ENCODE peak calls at places on chromosomes 4 and X, in eight cellular contexts. One of them, this sample, is unnamed.

GRCh38 chr4:118865091-118865708 is 23.5 kb upstream of the SYNPO2 start:
- DNase-seq in bronchial epithelial cell: peak
- DNase-seq in epithelial cell of esophagus: peak
- DNase-seq in right lobe of liver: peak
- DNase-seq in fibroblast of the aortic adventitia: peak
- DNase-seq in HCT116: peak
- DNase-seq in breast epithelium: no peak
- DNase-seq in ovary: no peak
- DNase-seq in this sample: peak

GRCh38 chr4:34486964-34487363 is 1757.3 kb downstream of the ARAP2 start:
- DNase-seq in HCT116: no peak
- DNase-seq in breast epithelium: no peak
- DNase-seq in epithelial cell of esophagus: no peak
- DNase-seq in right lobe of liver: no peak
- DNase-seq in ovary: no peak
- DNase-seq in fibroblast of the aortic adventitia: no peak
- DNase-seq in bronchial epithelial cell: no peak
- DNase-seq in this sample: no peak

GRCh38 chr4:154294951-154295350 is 196.6 kb downstream of the DCHS2 start:
- DNase-seq in epithelial cell of esophagus: no peak
- DNase-seq in breast epithelium: no peak
- DNase-seq in bronchial epithelial cell: no peak
- DNase-seq in HCT116: no peak
- DNase-seq in ovary: no peak
- DNase-seq in right lobe of liver: no peak
- DNase-seq in fibroblast of the aortic adventitia: no peak
- DNase-seq in this sample: no peak

GRCh38 chr4:122710434-122711308 is 21.8 kb upstream of the BBS12 start:
- DNase-seq in ovary: no peak
- DNase-seq in bronchial epithelial cell: peak
- DNase-seq in breast epithelium: no peak
- DNase-seq in epithelial cell of esophagus: peak
- DNase-seq in fibroblast of the aortic adventitia: peak
- DNase-seq in right lobe of liver: no peak
- DNase-seq in HCT116: no peak
- DNase-seq in this sample: no peak

GRCh38 chr4:25466966-25467697 is 90.1 kb downstream of the ANAPC4 start:
- DNase-seq in epithelial cell of esophagus: no peak
- DNase-seq in bronchial epithelial cell: no peak
- DNase-seq in fibroblast of the aortic adventitia: peak
- DNase-seq in HCT116: no peak
- DNase-seq in breast epithelium: no peak
- DNase-seq in right lobe of liver: no peak
- DNase-seq in ovary: no peak
- DNase-seq in this sample: no peak

GRCh38 chrX:9635368-9635767 is 130.3 kb downstream of the GPR143 start:
- DNase-seq in ovary: no peak
- DNase-seq in right lobe of liver: no peak
- DNase-seq in breast epithelium: no peak
- DNase-seq in epithelial cell of esophagus: peak
- DNase-seq in HCT116: no peak
- DNase-seq in fibroblast of the aortic adventitia: no peak
- DNase-seq in bronchial epithelial cell: no peak
- DNase-seq in this sample: no peak

GRCh38 chrX:1455948-1456280 is 3.2 kb upstream of the ASMTL start:
- DNase-seq in breast epithelium: no peak
- DNase-seq in ovary: no peak
- DNase-seq in right lobe of liver: no peak
- DNase-seq in fibroblast of the aortic adventitia: no peak
- DNase-seq in bronchial epithelial cell: no peak
- DNase-seq in HCT116: no peak
- DNase-seq in epithelial cell of esophagus: no peak
- DNase-seq in this sample: no peak

GRCh38 chr4:110865611-110866254 is 242.9 kb upstream of the PITX2 start:
- DNase-seq in bronchial epithelial cell: no peak
- DNase-seq in HCT116: no peak
- DNase-seq in breast epithelium: no peak
- DNase-seq in epithelial cell of esophagus: no peak
- DNase-seq in right lobe of liver: no peak
- DNase-seq in ovary: no peak
- DNase-seq in fibroblast of the aortic adventitia: peak
- DNase-seq in this sample: no peak

GRCh38 chr4:35175894-35176293 is 1068.4 kb downstream of the ARAP2 start:
- DNase-seq in epithelial cell of esophagus: no peak
- DNase-seq in bronchial epithelial cell: no peak
- DNase-seq in ovary: no peak
- DNase-seq in fibroblast of the aortic adventitia: no peak
- DNase-seq in HCT116: no peak
- DNase-seq in breast epithelium: no peak
- DNase-seq in right lobe of liver: no peak
- DNase-seq in this sample: no peak

GRCh38 chr4:19583827-19584569 is 667.7 kb upstream of the SLIT2 start:
- DNase-seq in right lobe of liver: no peak
- DNase-seq in breast epithelium: no peak
- DNase-seq in fibroblast of the aortic adventitia: peak
- DNase-seq in epithelial cell of esophagus: peak
- DNase-seq in bronchial epithelial cell: peak
- DNase-seq in HCT116: no peak
- DNase-seq in ovary: no peak
- DNase-seq in this sample: no peak

GRCh38 chrX:35841872-35842271 is 43.7 kb downstream of the MAGEB16 start:
- DNase-seq in ovary: no peak
- DNase-seq in right lobe of liver: no peak
- DNase-seq in epithelial cell of esophagus: peak
- DNase-seq in breast epithelium: no peak
- DNase-seq in fibroblast of the aortic adventitia: no peak
- DNase-seq in bronchial epithelial cell: peak
- DNase-seq in HCT116: no peak
- DNase-seq in this sample: no peak

DNA sequence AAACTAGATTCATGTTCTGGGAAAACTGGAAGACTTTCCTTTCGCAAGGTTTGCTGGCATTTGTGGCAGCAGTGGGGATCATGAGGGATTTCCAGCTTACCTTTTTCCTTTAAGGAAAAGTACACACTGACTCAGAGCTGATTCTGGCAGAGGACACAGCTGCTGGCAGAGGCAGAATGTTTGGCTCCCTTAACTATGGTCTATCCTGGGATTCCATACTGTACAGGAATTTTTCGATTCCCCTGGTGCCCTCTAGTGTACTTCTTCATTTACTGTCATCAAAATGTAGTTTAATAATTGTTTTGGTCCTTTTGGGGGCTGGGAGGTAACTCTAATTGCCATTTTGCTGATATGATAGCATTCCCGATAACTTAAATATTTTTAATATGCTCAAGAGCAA is 152.7 kb downstream of the GABRG1 start:
- DNase-seq in bronchial epithelial cell: peak
- DNase-seq in breast epithelium: no peak
- DNase-seq in epithelial cell of esophagus: no peak
- DNase-seq in right lobe of liver: no peak
- DNase-seq in fibroblast of the aortic adventitia: no peak
- DNase-seq in HCT116: no peak
- DNase-seq in ovary: no peak
- DNase-seq in this sample: peak
- TF ChIP-seq CTCF in bronchial epithelial cell: no peak
- TF ChIP-seq CTCF in breast epithelium: no peak
- TF ChIP-seq CTCF in epithelial cell of esophagus: no peak
- TF ChIP-seq CTCF in right lobe of liver: peak
- TF ChIP-seq CTCF in fibroblast of the aortic adventitia: no peak
- TF ChIP-seq CTCF in HCT116: no peak
- TF ChIP-seq CTCF in ovary: no peak
- TF ChIP-seq CTCF in this sample: peak

DNA sequence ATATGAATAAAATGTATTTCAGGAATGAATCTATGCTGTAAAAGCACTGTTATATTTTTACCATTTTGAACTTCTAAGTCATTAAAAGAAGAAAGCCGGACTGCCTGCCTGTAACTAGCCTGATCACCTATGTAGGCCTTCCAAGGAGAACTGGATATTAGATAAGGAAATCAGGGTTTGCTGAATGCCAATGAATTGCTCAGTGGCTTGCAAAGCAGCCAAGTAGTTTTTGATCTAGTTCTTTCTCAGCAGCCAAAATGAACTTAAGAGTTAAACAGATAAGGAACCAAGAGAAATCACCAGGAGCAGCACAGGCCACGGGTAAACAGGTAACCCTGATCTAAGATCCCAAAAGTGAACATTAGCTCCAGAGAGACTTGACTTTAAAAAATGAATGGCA is 3.3 kb downstream of the ANXA5 start:
- DNase-seq in HCT116: no peak
- DNase-seq in right lobe of liver: no peak
- DNase-seq in bronchial epithelial cell: no peak
- DNase-seq in epithelial cell of esophagus: no peak
- DNase-seq in fibroblast of the aortic adventitia: peak
- DNase-seq in breast epithelium: no peak
- DNase-seq in ovary: no peak
- DNase-seq in this sample: no peak
- H3K4me3 ChIP-seq in HCT116: no peak
- H3K4me3 ChIP-seq in right lobe of liver: no peak
- H3K4me3 ChIP-seq in bronchial epithelial cell: no peak
- H3K4me3 ChIP-seq in epithelial cell of esophagus: no peak
- H3K4me3 ChIP-seq in fibroblast of the aortic adventitia: peak
- H3K4me3 ChIP-seq in breast epithelium: no peak
- H3K4me3 ChIP-seq in ovary: no peak
- H3K4me3 ChIP-seq in this sample: no peak

DNA sequence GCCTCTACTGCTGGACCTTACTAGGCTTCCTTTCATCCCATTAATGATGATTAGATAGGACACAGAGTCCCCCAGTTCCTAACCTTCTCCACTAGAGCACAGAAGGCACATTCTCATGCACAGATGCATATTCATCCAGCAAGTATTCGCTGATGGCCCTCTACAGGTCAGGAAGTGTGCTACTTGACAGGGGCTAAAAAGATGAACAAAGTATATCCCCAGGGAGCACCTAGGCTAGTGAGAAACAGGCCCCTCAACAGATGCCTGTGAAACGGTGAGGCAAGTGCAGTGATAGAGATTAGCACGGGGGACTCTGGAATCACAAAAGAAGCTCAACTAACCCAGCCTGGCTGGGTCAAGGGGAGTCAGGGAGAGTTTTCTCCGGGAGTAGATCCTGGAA is 95.8 kb downstream of the MGST2 start:
- DNase-seq in epithelial cell of esophagus: peak
- DNase-seq in right lobe of liver: no peak
- DNase-seq in ovary: no peak
- DNase-seq in bronchial epithelial cell: peak
- DNase-seq in breast epithelium: no peak
- DNase-seq in HCT116: peak
- DNase-seq in fibroblast of the aortic adventitia: no peak
- DNase-seq in this sample: no peak
- TF ChIP-seq CTCF in epithelial cell of esophagus: peak
- TF ChIP-seq CTCF in right lobe of liver: peak
- TF ChIP-seq CTCF in ovary: no peak
- TF ChIP-seq CTCF in bronchial epithelial cell: peak
- TF ChIP-seq CTCF in breast epithelium: no peak
- TF ChIP-seq CTCF in HCT116: peak
- TF ChIP-seq CTCF in fibroblast of the aortic adventitia: peak
- TF ChIP-seq CTCF in this sample: no peak

GRCh38 chr4:8579526-8580320 is 469 bp upstream of the GPR78 start:
- DNase-seq in HCT116: no peak
- DNase-seq in breast epithelium: no peak
- DNase-seq in ovary: no peak
- DNase-seq in fibroblast of the aortic adventitia: no peak
- DNase-seq in bronchial epithelial cell: no peak
- DNase-seq in right lobe of liver: no peak
- DNase-seq in epithelial cell of esophagus: no peak
- DNase-seq in this sample: no peak
- H3K4me3 ChIP-seq in HCT116: no peak
- H3K4me3 ChIP-seq in breast epithelium: peak
- H3K4me3 ChIP-seq in ovary: no peak
- H3K4me3 ChIP-seq in fibroblast of the aortic adventitia: no peak
- H3K4me3 ChIP-seq in bronchial epithelial cell: no peak
- H3K4me3 ChIP-seq in right lobe of liver: no peak
- H3K4me3 ChIP-seq in epithelial cell of esophagus: no peak
- H3K4me3 ChIP-seq in this sample: no peak

GRCh38 chrX:32116047-32116446 is 1044.2 kb upstream of the FTHL17 start:
- DNase-seq in right lobe of liver: no peak
- DNase-seq in ovary: no peak
- DNase-seq in bronchial epithelial cell: no peak
- DNase-seq in breast epithelium: no peak
- DNase-seq in HCT116: no peak
- DNase-seq in fibroblast of the aortic adventitia: no peak
- DNase-seq in epithelial cell of esophagus: no peak
- DNase-seq in this sample: no peak
- TF ChIP-seq CTCF in right lobe of liver: peak
- TF ChIP-seq CTCF in ovary: no peak
- TF ChIP-seq CTCF in bronchial epithelial cell: no peak
- TF ChIP-seq CTCF in breast epithelium: no peak
- TF ChIP-seq CTCF in HCT116: no peak
- TF ChIP-seq CTCF in fibroblast of the aortic adventitia: no peak
- TF ChIP-seq CTCF in epithelial cell of esophagus: no peak
- TF ChIP-seq CTCF in this sample: no peak

GRCh38 chr4:112517911-112518310 is 1.9 kb upstream of the NEUROG2 start:
- DNase-seq in breast epithelium: no peak
- DNase-seq in right lobe of liver: no peak
- DNase-seq in ovary: no peak
- DNase-seq in HCT116: no peak
- DNase-seq in fibroblast of the aortic adventitia: no peak
- DNase-seq in bronchial epithelial cell: no peak
- DNase-seq in epithelial cell of esophagus: no peak
- DNase-seq in this sample: no peak

GRCh38 chr4:112515278-112516075 is 503 bp downstream of the NEUROG2 start:
- DNase-seq in ovary: no peak
- DNase-seq in right lobe of liver: no peak
- DNase-seq in fibroblast of the aortic adventitia: peak
- DNase-seq in bronchial epithelial cell: no peak
- DNase-seq in epithelial cell of esophagus: peak
- DNase-seq in HCT116: no peak
- DNase-seq in breast epithelium: no peak
- DNase-seq in this sample: peak

GRCh38 chr4:112516076-112516385 is at the start of gene NEUROG2:
- DNase-seq in bronchial epithelial cell: no peak
- DNase-seq in HCT116: no peak
- DNase-seq in fibroblast of the aortic adventitia: no peak
- DNase-seq in right lobe of liver: no peak
- DNase-seq in ovary: no peak
- DNase-seq in breast epithelium: no peak
- DNase-seq in epithelial cell of esophagus: no peak
- DNase-seq in this sample: no peak

GRCh38 chr4:112517067-112517588 is 1.1 kb upstream of the NEUROG2 start:
- DNase-seq in HCT116: no peak
- DNase-seq in ovary: no peak
- DNase-seq in right lobe of liver: no peak
- DNase-seq in breast epithelium: no peak
- DNase-seq in fibroblast of the aortic adventitia: no peak
- DNase-seq in epithelial cell of esophagus: no peak
- DNase-seq in bronchial epithelial cell: no peak
- DNase-seq in this sample: no peak

DNA sequence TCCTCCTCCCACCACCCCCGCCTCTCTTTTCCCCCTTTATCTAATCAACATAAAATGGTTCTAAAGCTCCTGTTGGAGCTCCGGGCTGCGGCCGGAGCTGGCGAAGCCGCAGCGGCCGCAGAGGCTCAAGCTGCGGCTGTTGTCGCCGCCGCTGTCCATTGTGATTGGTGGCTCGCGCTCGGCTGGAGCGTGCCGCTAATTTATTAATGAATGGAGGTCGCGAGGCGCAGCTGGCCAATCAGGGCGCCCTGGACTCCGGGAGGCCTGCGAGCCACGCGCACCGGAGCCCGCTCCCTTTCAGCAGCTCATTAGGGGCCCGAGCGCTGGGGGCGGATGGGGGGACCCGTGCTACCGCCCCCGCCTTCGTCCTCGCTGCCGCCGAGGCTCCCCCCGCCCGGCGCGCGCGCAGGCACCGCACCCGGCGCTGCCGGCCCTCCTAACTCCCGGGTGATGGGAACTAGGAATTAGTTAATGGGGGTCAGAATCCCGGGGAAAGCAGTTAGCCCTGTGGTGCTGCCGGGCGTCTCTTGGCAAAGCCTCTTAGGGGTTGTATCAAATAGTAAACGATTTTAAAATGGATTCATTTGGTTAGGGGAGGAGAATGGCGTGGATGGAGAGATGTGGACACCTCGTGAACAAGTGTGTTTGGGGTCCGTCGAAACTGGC is 554 bp upstream of the NEUROG2 start:
- DNase-seq in HCT116: no peak
- DNase-seq in bronchial epithelial cell: no peak
- DNase-seq in fibroblast of the aortic adventitia: no peak
- DNase-seq in epithelial cell of esophagus: no peak
- DNase-seq in right lobe of liver: no peak
- DNase-seq in breast epithelium: no peak
- DNase-seq in ovary: no peak
- DNase-seq in this sample: no peak
- H3K4me3 ChIP-seq in HCT116: peak
- H3K4me3 ChIP-seq in bronchial epithelial cell: no peak
- H3K4me3 ChIP-seq in fibroblast of the aortic adventitia: no peak
- H3K4me3 ChIP-seq in epithelial cell of esophagus: no peak
- H3K4me3 ChIP-seq in right lobe of liver: no peak
- H3K4me3 ChIP-seq in breast epithelium: peak
- H3K4me3 ChIP-seq in ovary: peak
- H3K4me3 ChIP-seq in this sample: peak

This sample was measured in LNCaP clone FGC.